ENCODE peak calls at places on chromosomes 6 and 20, in nine cellular contexts. L is CD8-positive, alpha-beta T cell; W is CD8-positive, alpha-beta memory T cell; Z is spleen; R is BE2C; G is right lobe of liver; M is right atrium auricular region; J is neural progenitor cell; N is transverse colon. E is an unnamed sample.

GRCh38 chr20:32685541-32686529 is 12.1 kb upstream of the C20orf203 start:
- DNase-seq in L (no peak), W (no peak), Z (no peak), R (no peak), G (no peak), M (no peak), J (peak; percentile 56), N (no peak), E (peak; percentile 35)

GRCh38 chr6:155212106-155212505 is 51.7 kb upstream of the CLDN20 start:
- DNase-seq in L (no peak), W (no peak), Z (no peak), R (no peak), G (no peak), M (no peak), J (no peak), N (no peak), E (no peak)

GRCh38 chr6:39377530-39377929 is 55.0 kb upstream of the KCNK16 start:
- DNase-seq in L (no peak), W (no peak), Z (no peak), R (peak; percentile 44), G (peak; percentile 60), M (peak; percentile 67), J (peak; percentile 89), N (peak; percentile 73), E (peak; percentile 73)

GRCh38 chr6:11785449-11785951 is 6.9 kb upstream of the ADTRP start:
- DNase-seq in L (no peak), W (no peak), Z (no peak), R (no peak), G (no peak), M (no peak), J (no peak), N (no peak), E (no peak)

GRCh38 chr6:75296811-75297779 is 12.5 kb upstream of the TMEM30A start:
- DNase-seq in L (no peak), W (no peak), Z (no peak), R (no peak), G (no peak), M (no peak), J (peak; percentile 68), N (no peak), E (peak; percentile 22)

GRCh38 chr20:50295345-50295744 is 104.7 kb downstream of the CEBPB start:
- DNase-seq in L (no peak), W (no peak), Z (no peak), R (no peak), G (no peak), M (no peak), J (no peak), N (no peak), E (no peak)

GRCh38 chr6:73207221-73207837 is 18.0 kb downstream of the KHDC1L start:
- DNase-seq in L (no peak), W (no peak), Z (no peak), R (no peak), G (no peak), M (no peak), J (no peak), N (no peak), E (no peak)

GRCh38 chr6:158398252-158399024 is 86.2 kb downstream of the TULP4 start:
- DNase-seq in L (no peak), W (no peak), Z (no peak), R (no peak), G (no peak), M (no peak), J (no peak), N (no peak), E (peak; percentile 41)

GRCh38 chr6:26493258-26493657 is 6.8 kb upstream of the BTN1A1 start:
- DNase-seq in L (no peak), W (no peak), Z (no peak), R (no peak), G (no peak), M (no peak), J (no peak), N (no peak), E (no peak)

GRCh38 chr6:112773217-112773616 is 426.1 kb downstream of the RFPL4B start:
- DNase-seq in L (no peak), W (no peak), Z (no peak), R (no peak), G (no peak), M (no peak), J (no peak), N (no peak), E (no peak)

GRCh38 chr6:5936611-5937010 is 70.1 kb downstream of the NRN1 start:
- DNase-seq in L (no peak), W (no peak), Z (no peak), R (no peak), G (no peak), M (no peak), J (no peak), N (no peak), E (no peak)

GRCh38 chr6:11791354-11792107 is 12.9 kb upstream of the ADTRP start:
- DNase-seq in L (no peak), W (no peak), Z (no peak), R (no peak), G (no peak), M (no peak), J (no peak), N (no peak), E (no peak)

GRCh38 chr6:111844921-111845320 is 28.3 kb downstream of the FYN start:
- DNase-seq in L (no peak), W (no peak), Z (peak; percentile 81), R (no peak), G (no peak), M (no peak), J (peak; percentile 67), N (no peak), E (peak; percentile 60)

DNA sequence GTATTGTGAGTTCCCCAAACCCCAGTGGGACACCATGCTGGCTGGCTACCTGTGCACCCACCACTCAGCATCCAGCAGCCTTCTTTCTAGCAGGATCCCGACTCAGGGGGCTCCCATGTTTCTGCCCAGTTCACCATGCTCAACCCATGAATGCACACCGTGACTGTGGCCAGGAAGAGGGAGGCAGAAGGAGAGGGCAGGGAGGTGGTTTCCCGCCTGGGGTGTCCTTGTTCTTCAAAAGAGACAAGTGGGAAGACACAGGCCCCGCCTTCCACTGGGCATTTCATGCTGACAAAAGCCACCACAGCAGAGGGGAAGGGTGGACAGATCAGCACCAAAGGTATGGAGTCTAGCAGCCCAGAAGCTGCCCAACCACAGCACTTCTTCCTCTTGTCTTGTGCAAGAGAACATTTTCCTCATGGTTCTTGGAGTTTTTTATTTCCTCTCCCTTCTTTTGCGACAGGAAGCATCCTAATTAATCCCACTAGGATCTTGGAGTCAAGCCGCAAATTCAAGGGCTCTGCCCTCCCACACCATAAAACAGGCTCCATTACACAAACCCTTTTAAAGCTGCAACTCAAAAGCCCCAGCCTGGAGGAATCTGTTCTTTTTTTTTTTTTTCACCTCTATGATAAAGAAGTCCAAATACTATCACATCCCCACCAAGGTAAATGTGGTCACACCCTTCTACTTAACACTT is 13.5 kb upstream of the ANKRD60 start:
- DNase-seq in L (no peak), W (no peak), Z (no peak), R (no peak), G (no peak), M (no peak), J (no peak), N (no peak), E (no peak)
- H3K36me3 ChIP-seq in L (peaks cover 14% of the 10 kb centered on the region), W (peaks cover 16% of the 10 kb centered on the region), Z (peaks cover 52% of the 10 kb centered on the region), R (peaks cover 7% of the 10 kb centered on the region), G (peaks cover 3% of the 10 kb centered on the region), M (peaks cover 40% of the 10 kb centered on the region), J (no peaks in the 10 kb centered on the region), N (peaks cover 33% of the 10 kb centered on the region), E (peaks cover 13% of the 10 kb centered on the region)

GRCh38 chr6:84086545-84087429 is 53.2 kb downstream of the MRAP2 start:
- DNase-seq in L (no peak), W (no peak), Z (no peak), R (no peak), G (no peak), M (no peak), J (no peak), N (no peak), E (no peak)
- H3K4me3 ChIP-seq in L (no peak overlapping the region), W (no peak overlapping the region), Z (no peak overlapping the region), R (no peak overlapping the region), G (no peak overlapping the region), M (no peak overlapping the region), J (no peak overlapping the region), N (no peak overlapping the region), E (no peak overlapping the region)

DNA sequence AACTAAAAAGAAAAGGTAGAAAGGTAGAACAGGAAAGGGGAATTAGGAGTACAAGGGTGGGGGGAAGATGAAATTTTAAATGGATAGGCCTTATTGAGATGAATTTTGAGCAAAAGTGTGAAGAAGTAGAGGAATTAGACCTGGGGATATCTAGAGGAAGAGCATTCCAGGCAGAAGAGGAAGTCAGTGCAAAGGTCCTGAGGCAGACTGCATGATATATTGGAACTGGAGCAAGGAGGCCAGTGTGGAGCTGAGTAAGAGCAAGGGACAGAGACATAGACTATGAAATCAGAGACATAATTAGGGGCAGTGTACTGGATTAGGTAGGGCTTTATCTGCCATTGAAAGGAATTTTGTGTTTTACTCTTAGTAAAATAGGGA is 40.4 kb downstream of the MAPK14 start:
- DNase-seq in L (no peak), W (no peak), Z (no peak), R (no peak), G (no peak), M (no peak), J (no peak), N (no peak), E (no peak)
- H3K27me3 ChIP-seq in L (no peaks in the 10 kb centered on the region), W (no peaks in the 10 kb centered on the region), Z (no peaks in the 10 kb centered on the region), R (no peaks in the 10 kb centered on the region), G (no peaks in the 10 kb centered on the region), M (no peaks in the 10 kb centered on the region), J (no peaks in the 10 kb centered on the region), N (no peaks in the 10 kb centered on the region), E (no peaks in the 10 kb centered on the region)

GRCh38 chr6:24668997-24669361 is 2.1 kb downstream of the ACOT13 start:
- DNase-seq in L (no peak), W (no peak), Z (no peak), R (no peak), G (no peak), M (no peak), J (no peak), N (no peak), E (no peak)

GRCh38 chr6:24667378-24667803 is 514 bp downstream of the ACOT13 start:
- DNase-seq in L (no peak), W (no peak), Z (no peak), R (no peak), G (no peak), M (no peak), J (no peak), N (peak; percentile 57), E (no peak)

GRCh38 chr6:24673625-24674024 is 6.7 kb downstream of the ACOT13 start:
- DNase-seq in L (no peak), W (no peak), Z (no peak), R (no peak), G (no peak), M (no peak), J (peak; percentile 25), N (no peak), E (no peak)

GRCh38 chr6:24666616-24667377 is at the start of the genes ACOT13 and TDP2:
- DNase-seq in L (peak; percentile 95), W (peak; percentile 96), Z (peak; percentile 98), R (peak; percentile 97), G (peak; percentile 97), M (peak; percentile 94), J (peak; percentile 99), N (peak; percentile 96), E (peak; percentile 95)

DNA sequence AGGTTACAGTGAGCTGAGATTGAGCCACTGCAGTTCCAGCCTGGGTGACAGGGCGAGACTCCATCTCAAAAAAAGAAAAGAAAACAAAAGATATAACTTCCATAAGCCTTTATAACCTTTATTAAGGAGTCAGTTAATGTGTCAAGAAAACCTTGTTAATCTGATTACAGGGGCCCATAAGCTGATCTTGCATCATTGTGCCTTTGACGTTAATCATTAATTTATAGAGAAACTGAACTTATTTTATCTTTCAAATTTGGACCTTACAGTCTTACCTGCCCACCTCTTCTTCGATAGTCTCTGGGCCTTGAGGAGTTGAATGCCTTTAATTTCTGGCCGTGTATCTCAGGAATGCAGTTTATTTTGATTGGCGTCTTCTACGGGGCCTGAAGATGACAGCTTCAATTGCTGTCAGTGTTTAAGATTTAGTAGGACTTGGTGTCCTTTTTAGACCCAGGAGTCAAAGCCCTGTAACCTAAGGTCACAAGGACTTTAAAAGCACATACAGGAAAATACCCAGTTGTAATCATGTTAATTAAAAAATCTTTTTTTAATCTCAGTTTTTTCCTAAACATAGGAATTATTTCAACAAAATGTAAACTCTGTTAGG is 5.8 kb downstream of the ACOT13 start:
- DNase-seq in L (no peak), W (no peak), Z (no peak), R (no peak), G (no peak), M (no peak), J (no peak), N (no peak), E (no peak)
- H3K36me3 ChIP-seq in L (no peaks in the 10 kb centered on the region), W (no peaks in the 10 kb centered on the region), Z (no peaks in the 10 kb centered on the region), R (no peaks in the 10 kb centered on the region), G (no peaks in the 10 kb centered on the region), M (no peaks in the 10 kb centered on the region), J (peaks cover 8% of the 10 kb centered on the region), N (no peaks in the 10 kb centered on the region), E (no peaks in the 10 kb centered on the region)